ENCODE peak calls at places on chromosomes 11 and 22, in nine cellular contexts. Z is lung; M is natural killer cell; Y is right lobe of liver; K is mucosa of descending colon; W is psoas muscle; H is activated CD8-positive, alpha-beta T cell treated with anti-CD3 and anti-CD28 coated beads for 36 hours; A is WTC11; J is PC-3. V is an unnamed sample.

GRCh38 chr11:57203359-57203758 is 21.6 kb downstream of the LRRC55 start:
- ATAC-seq in Z (peak), M (no peak), Y (peak), K (peak), W (peak), H (no peak), A (no peak), J (no peak), V (peak)

GRCh38 chr11:32437406-32438345 is 2.3 kb upstream of the WT1 start:
- ATAC-seq in Z (no peak), M (no peak), Y (no peak), K (no peak), W (no peak), H (no peak), A (peak), J (no peak), V (no peak)

GRCh38 chr11:2002807-2003206 is 5.2 kb upstream of the H19 start:
- ATAC-seq in Z (no peak), M (peak), Y (peak), K (peak), W (no peak), H (peak), A (no peak), J (peak), V (no peak)

GRCh38 chr11:78642979-78643675 is 68.5 kb upstream of the NARS2 start:
- ATAC-seq in Z (no peak), M (no peak), Y (no peak), K (no peak), W (no peak), H (peak), A (no peak), J (no peak), V (no peak)

GRCh38 chr11:115918579-115918978 is 414.4 kb upstream of the CADM1 start:
- ATAC-seq in Z (no peak), M (no peak), Y (no peak), K (no peak), W (no peak), H (no peak), A (no peak), J (no peak), V (no peak)

GRCh38 chr11:105852427-105852826 is 169.6 kb downstream of the MSANTD4 start:
- ATAC-seq in Z (no peak), M (no peak), Y (no peak), K (no peak), W (no peak), H (no peak), A (no peak), J (no peak), V (no peak)

GRCh38 chr11:16804104-16804947 is 65.9 kb downstream of the C11orf58 start:
- ATAC-seq in Z (peak), M (no peak), Y (peak), K (peak), W (peak), H (no peak), A (no peak), J (no peak), V (peak)

GRCh38 chr22:24697141-24697540 is 77.4 kb downstream of the PIWIL3 start:
- ATAC-seq in Z (no peak), M (no peak), Y (no peak), K (peak), W (no peak), H (no peak), A (no peak), J (no peak), V (no peak)

GRCh38 chr11:17343907-17344306 is 7.7 kb upstream of the NCR3LG1 start:
- ATAC-seq in Z (no peak), M (no peak), Y (no peak), K (no peak), W (no peak), H (peak), A (peak), J (peak), V (no peak)

GRCh38 chr11:94813436-94813720 is 45.2 kb downstream of the AMOTL1 start:
- ATAC-seq in Z (no peak), M (no peak), Y (no peak), K (no peak), W (peak), H (no peak), A (no peak), J (no peak), V (no peak)

GRCh38 chr11:59545179-59546020 is 34.1 kb downstream of the OR4D9 start:
- ATAC-seq in Z (no peak), M (no peak), Y (no peak), K (no peak), W (no peak), H (no peak), A (no peak), J (no peak), V (no peak)

GRCh38 chr11:122977455-122978302 is 4.0 kb downstream of the BSX start:
- ATAC-seq in Z (no peak), M (no peak), Y (no peak), K (no peak), W (no peak), H (no peak), A (peak), J (no peak), V (no peak)

GRCh38 chr11:36104660-36104992 is 160.8 kb downstream of the LDLRAD3 start:
- ATAC-seq in Z (no peak), M (no peak), Y (no peak), K (no peak), W (no peak), H (no peak), A (no peak), J (no peak), V (no peak)

GRCh38 chr11:126185200-126186030 is 26.0 kb downstream of the RPUSD4 start:
- ATAC-seq in Z (no peak), M (no peak), Y (no peak), K (peak), W (no peak), H (no peak), A (peak), J (no peak), V (no peak)

GRCh38 chr11:39374963-39375698 is 2084.3 kb downstream of the LRRC4C start:
- ATAC-seq in Z (no peak), M (no peak), Y (peak), K (no peak), W (no peak), H (no peak), A (no peak), J (peak), V (no peak)

GRCh38 chr22:27223317-27224177 is 566.2 kb downstream of the MIAT start:
- ATAC-seq in Z (peak), M (no peak), Y (no peak), K (no peak), W (no peak), H (peak), A (no peak), J (no peak), V (peak)

GRCh38 chr11:70176940-70177689 is 26.0 kb upstream of the FADD start:
- ATAC-seq in Z (no peak), M (peak), Y (peak), K (peak), W (no peak), H (peak), A (peak), J (peak), V (no peak)

GRCh38 chr22:19068784-19069271 is 53.4 kb downstream of the DGCR2 start:
- ATAC-seq in Z (no peak), M (no peak), Y (peak), K (no peak), W (no peak), H (no peak), A (no peak), J (no peak), V (no peak)

GRCh38 chr11:45620243-45620642 is 45.2 kb downstream of the CHST1 start:
- ATAC-seq in Z (no peak), M (no peak), Y (no peak), K (no peak), W (no peak), H (no peak), A (no peak), J (no peak), V (no peak)

GRCh38 chr11:100629671-100630070 is 57.4 kb upstream of the ARHGAP42 start:
- ATAC-seq in Z (no peak), M (no peak), Y (peak), K (peak), W (peak), H (no peak), A (peak), J (peak), V (no peak)

GRCh38 chr11:33635161-33635560 is 65.5 kb downstream of the C11orf91 start:
- ATAC-seq in Z (no peak), M (no peak), Y (no peak), K (no peak), W (no peak), H (no peak), A (no peak), J (no peak), V (peak)

GRCh38 chr22:33860386-33860785 is 59.9 kb downstream of the LARGE1 start:
- ATAC-seq in Z (no peak), M (no peak), Y (no peak), K (no peak), W (no peak), H (no peak), A (peak), J (no peak), V (no peak)

GRCh38 chr11:132114185-132114584 is 743.8 kb downstream of the NTM start:
- ATAC-seq in Z (no peak), M (no peak), Y (peak), K (no peak), W (no peak), H (no peak), A (peak), J (peak), V (no peak)

GRCh38 chr11:128055576-128056217 is 531.7 kb downstream of the ETS1 start:
- ATAC-seq in Z (no peak), M (no peak), Y (no peak), K (no peak), W (no peak), H (peak), A (no peak), J (no peak), V (no peak)

GRCh38 chr11:119716475-119717057 is 12.4 kb downstream of the NECTIN1 start:
- ATAC-seq in Z (no peak), M (no peak), Y (no peak), K (no peak), W (no peak), H (no peak), A (no peak), J (no peak), V (no peak)
- TF ChIP-seq CTCF in Z (no peak), M (no peak), Y (no peak), K (no peak), W (no peak), H (no peak), A (no peak), J (no peak), V (no peak)

DNA sequence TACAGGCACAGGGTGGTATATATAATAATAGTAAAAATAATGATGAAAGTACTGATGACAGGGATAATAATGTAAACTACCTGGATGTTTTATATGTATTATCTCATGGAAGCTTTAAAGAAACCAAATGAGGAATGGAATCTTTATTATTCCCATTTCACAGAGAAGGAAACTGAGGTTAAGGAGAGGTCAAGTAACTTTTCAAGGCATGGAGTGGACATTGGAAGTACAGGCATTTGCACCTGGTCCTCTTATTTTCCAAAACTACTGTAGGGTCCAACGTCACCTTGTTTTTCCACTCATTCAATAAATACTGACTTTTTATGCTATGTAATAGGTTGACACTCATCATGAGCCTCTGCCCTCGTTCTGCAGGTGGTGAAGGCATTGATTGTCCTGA is 37.9 kb upstream of the IL17RA start:
- ATAC-seq in Z (no peak), M (no peak), Y (no peak), K (no peak), W (no peak), H (no peak), A (no peak), J (no peak), V (no peak)
- TF ChIP-seq CTCF in Z (no peak), M (no peak), Y (no peak), K (no peak), W (no peak), H (no peak), A (no peak), J (no peak), V (no peak)

GRCh38 chr11:71370895-71371673 is 77.1 kb downstream of the DHCR7 start:
- ATAC-seq in Z (no peak), M (no peak), Y (no peak), K (no peak), W (no peak), H (no peak), A (peak), J (no peak), V (no peak)
- TF ChIP-seq CTCF in Z (no peak), M (no peak), Y (no peak), K (no peak), W (no peak), H (no peak), A (no peak), J (peak), V (no peak)

GRCh38 chr22:38104084-38104483 is 6.4 kb downstream of the BAIAP2L2 start:
- ATAC-seq in Z (no peak), M (no peak), Y (no peak), K (no peak), W (peak), H (no peak), A (peak), J (no peak), V (no peak)
- TF ChIP-seq CTCF in Z (no peak), M (no peak), Y (no peak), K (no peak), W (peak), H (no peak), A (no peak), J (peak), V (no peak)

DNA sequence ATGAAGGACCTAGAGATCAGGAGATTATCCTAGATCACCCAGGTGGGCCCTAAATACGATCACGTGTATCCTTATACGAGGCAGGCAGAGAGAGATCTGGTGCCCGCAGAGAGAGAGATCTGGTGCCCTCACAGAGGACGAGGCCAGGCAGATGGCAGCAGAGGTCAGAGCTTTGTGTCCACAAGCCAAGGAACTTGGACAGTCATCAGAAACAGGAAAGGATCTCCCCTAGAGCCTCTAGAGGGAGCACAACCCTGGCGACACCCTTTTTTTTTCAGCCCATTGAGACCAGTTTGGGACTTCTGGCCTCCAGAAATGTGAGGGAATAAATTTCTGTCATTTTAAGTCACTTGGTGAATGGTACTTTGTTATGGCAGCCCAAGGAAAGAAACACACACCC is 25.5 kb upstream of the TIMP3 start:
- ATAC-seq in Z (no peak), M (no peak), Y (peak), K (peak), W (peak), H (no peak), A (peak), J (no peak), V (no peak)
- TF ChIP-seq CTCF in Z (no peak), M (no peak), Y (peak), K (no peak), W (peak), H (no peak), A (no peak), J (peak), V (peak)

DNA sequence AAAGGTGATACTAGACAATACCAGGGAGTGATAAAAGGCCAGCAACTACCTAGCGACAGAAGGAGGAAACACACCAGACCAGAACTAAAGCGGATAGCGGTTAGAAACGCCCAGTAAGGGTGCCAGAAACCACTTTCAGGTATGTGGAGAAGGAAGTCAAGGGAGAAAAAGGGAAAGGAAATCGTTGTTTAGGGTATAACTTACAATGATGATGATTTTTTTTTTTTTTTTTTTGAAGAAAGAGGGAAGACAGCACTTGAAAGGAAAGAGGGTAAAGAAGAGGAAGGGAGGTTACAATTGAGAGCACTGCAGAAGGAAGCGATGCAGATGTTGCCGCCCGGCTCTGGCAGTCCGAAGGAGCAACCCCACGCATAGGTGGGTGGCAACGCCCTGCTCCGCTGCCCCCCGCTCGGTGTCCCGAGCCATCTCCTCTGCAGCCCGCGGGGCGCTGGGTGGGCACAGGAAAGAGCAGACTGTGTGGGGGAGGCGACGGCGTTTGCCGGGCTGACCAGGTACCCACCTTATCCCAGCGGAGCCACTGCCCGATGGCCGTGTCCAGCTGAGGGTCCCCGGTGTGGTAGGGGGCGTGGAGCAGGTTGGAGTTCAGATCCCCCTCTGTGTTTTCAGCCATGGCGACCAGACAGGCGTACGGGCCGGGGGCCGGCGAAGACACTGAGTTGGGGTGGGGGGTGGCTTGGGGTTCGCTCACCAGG is 546 bp downstream of the PGM2L1 start:
- ATAC-seq in Z (no peak), M (no peak), Y (peak), K (peak), W (peak), H (peak), A (peak), J (peak), V (no peak)
- TF ChIP-seq CTCF in Z (no peak), M (no peak), Y (no peak), K (no peak), W (peak), H (no peak), A (no peak), J (no peak), V (peak)

GRCh38 chr11:113806403-113806802 is 26.8 kb downstream of the CLDN25 start:
- ATAC-seq in Z (no peak), M (no peak), Y (peak), K (peak), W (peak), H (no peak), A (peak), J (peak), V (no peak)
- TF ChIP-seq CTCF in Z (no peak), M (peak), Y (peak), K (no peak), W (peak), H (no peak), A (peak), J (peak), V (peak)

GRCh38 chr22:31083923-31084810 is 3.0 kb downstream of the SMTN start:
- ATAC-seq in Z (no peak), M (no peak), Y (no peak), K (no peak), W (peak), H (no peak), A (no peak), J (no peak), V (no peak)

GRCh38 chr22:31083377-31083768 is 2.3 kb downstream of the SMTN start:
- ATAC-seq in Z (no peak), M (no peak), Y (no peak), K (peak), W (no peak), H (no peak), A (no peak), J (no peak), V (no peak)

GRCh38 chr22:31085928-31086327 is 4.8 kb downstream of the SMTN start:
- ATAC-seq in Z (no peak), M (no peak), Y (no peak), K (no peak), W (no peak), H (no peak), A (no peak), J (no peak), V (no peak)

GRCh38 chr22:31085493-31085824 is 4.3 kb downstream of the SMTN start:
- ATAC-seq in Z (no peak), M (no peak), Y (no peak), K (no peak), W (no peak), H (no peak), A (no peak), J (no peak), V (no peak)

DNA sequence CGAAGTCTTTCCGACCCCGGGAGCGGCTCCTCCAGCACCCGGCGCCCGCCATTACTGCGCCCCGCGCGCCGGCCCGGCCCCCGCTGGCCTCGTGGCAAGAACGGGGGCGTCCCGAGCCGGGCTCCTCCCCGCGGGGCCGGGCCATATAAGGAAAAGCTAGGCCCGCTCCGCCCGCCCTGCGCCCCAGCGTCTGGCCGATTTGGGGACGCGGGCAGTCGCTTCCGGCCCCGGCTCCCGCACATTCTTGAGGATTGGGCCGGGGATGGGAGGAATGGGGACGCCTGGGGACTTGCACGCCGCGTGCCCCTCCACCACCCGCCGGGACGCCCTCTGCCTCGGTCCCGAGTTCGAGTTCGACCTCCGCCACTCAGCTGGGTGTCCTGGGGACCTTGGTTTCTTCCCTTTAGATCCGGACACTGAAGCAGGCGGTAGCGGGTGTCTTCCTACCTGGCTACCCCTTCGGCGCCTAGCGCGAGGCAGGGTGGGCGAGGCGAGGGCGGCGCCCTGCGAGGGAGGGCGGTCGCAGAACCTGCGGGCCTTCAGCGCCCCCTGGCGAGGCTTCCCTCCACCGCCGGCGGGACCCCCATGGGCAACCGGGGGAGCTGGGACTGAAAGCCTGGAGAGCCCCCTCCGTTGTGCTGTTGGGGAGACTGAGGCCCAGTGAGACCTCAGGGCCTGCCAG is 3.8 kb downstream of the SMTN start:
- ATAC-seq in Z (peak), M (peak), Y (peak), K (peak), W (peak), H (peak), A (peak), J (no peak), V (peak)
- TF ChIP-seq CTCF in Z (peak), M (peak), Y (peak), K (peak), W (peak), H (peak), A (peak), J (peak), V (peak)

GRCh38 chr22:20121856-20122415 is 4.9 kb upstream of the TRMT2A start:
- ATAC-seq in Z (no peak), M (no peak), Y (no peak), K (no peak), W (no peak), H (no peak), A (no peak), J (no peak), V (no peak)
- TF ChIP-seq CTCF in Z (no peak), M (no peak), Y (no peak), K (no peak), W (no peak), H (no peak), A (no peak), J (no peak), V (no peak)

V was measured in gastroesophageal sphincter.